ENCODE peak calls at places on chromosomes 16 and 17, in ten cellular contexts. D is cardiac fibroblast, L is MM.1S, I is mucosa of descending colon, S is upper lobe of right lung, Y is heart right ventricle, W is vagina, X is choroid plexus epithelial cell, M is AG04449, A is cardiac muscle cell. H is an unnamed sample.

GRCh38 chr16:11392041-11392581 is 46.9 kb downstream of the RMI2 start:
- DNase-seq in D (no peak), L (no peak), M (no peak), S (peak; percentile 61), I (no peak), X (no peak), Y (no peak), A (no peak), W (no peak), H (no peak)

GRCh38 chr16:86432691-86433090 is 77.6 kb upstream of the FOXF1 start:
- DNase-seq in I (peak; percentile 55), L (no peak), D (no peak), X (no peak), A (no peak), M (no peak), S (no peak), Y (no peak), W (no peak), H (no peak)

GRCh38 chr16:50711862-50712567 is 18.6 kb downstream of the NOD2 start:
- DNase-seq in W (no peak), X (no peak), M (no peak), I (no peak), S (no peak), Y (peak; percentile 64), L (no peak), D (no peak), A (no peak), H (no peak)

GRCh38 chr16:19840524-19841110 is 44.0 kb downstream of the GPRC5B start:
- DNase-seq in Y (peak; percentile 68), M (no peak), A (peak; percentile 74), S (no peak), I (no peak), X (no peak), W (no peak), D (no peak), L (no peak), H (no peak)

GRCh38 chr17:61489719-61490490 is 37.7 kb downstream of the TBX4 start:
- DNase-seq in Y (no peak), S (no peak), X (no peak), L (no peak), A (no peak), I (no peak), D (no peak), W (no peak), M (no peak), H (no peak)

GRCh38 chr16:83717814-83718213 is 90.0 kb upstream of the HSBP1 start:
- DNase-seq in M (no peak), W (no peak), D (peak; percentile 16), S (no peak), L (no peak), I (no peak), A (no peak), X (peak; percentile 51), Y (peak; percentile 20), H (no peak)

GRCh38 chr16:1183235-1183907 is 30.5 kb downstream of the CACNA1H start:
- DNase-seq in W (no peak), Y (peak; percentile 53), X (peak; percentile 81), D (peak; percentile 72), L (no peak), A (no peak), S (no peak), M (no peak), I (peak; percentile 61), H (no peak)

GRCh38 chr17:81976332-81977210 is 858 bp upstream of the ASPSCR1 start:
- DNase-seq in I (peak; percentile 67), A (no peak), M (no peak), L (no peak), Y (peak; percentile 34), X (no peak), S (peak; percentile 86), W (no peak), D (no peak), H (no peak)

GRCh38 chr17:68849673-68850260 is 105.4 kb downstream of the ABCA8 start:
- DNase-seq in W (no peak), S (no peak), X (peak; percentile 24), M (no peak), Y (no peak), D (no peak), I (no peak), L (no peak), A (no peak), H (no peak)

GRCh38 chr17:42039794-42040763 is 10.3 kb downstream of the C17orf113 start:
- DNase-seq in W (no peak), X (no peak), S (no peak), L (no peak), I (no peak), Y (no peak), A (no peak), M (no peak), D (no peak), H (no peak)

GRCh38 chr17:81206166-81206565 is 16.6 kb downstream of the CEP131 start:
- DNase-seq in A (no peak), S (no peak), W (no peak), M (no peak), I (no peak), D (no peak), X (no peak), L (no peak), Y (no peak), H (no peak)

DNA sequence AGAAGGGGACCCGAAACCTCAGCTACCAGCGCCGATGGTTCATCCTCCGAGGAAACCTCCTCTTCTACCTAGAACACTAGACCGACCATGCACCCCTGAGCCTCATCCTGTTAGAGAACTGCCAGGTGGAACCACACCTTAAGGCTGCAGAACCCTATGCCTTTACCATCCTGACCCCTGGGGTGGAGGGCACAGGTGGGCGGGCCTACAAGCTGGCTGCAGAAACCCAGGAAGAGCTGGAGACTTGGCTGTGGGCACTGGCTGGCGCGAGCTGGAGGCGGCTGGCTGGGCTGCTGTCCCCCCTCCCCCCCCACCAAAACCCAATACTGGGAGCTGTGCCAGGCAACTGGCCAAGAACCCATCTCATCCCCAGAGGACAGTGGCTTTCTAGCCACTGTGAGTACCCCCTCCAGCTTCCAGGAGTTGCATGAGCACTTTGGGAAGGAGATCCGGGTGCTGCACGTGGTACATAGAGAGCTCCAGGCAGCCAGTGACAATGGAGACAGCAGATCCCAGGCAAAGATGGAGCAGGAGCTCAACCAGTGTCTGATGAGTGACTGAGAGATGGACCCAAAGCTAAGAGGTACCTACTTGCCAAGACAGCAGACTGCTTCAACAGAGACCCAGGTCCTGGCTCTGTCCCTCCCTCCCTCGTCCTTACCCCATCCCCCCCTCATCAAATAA is 1.4 kb upstream of the CD2BP2 start:
- DNase-seq in D (no peak), W (peak; percentile 86), I (peak; percentile 59), X (no peak), A (no peak), L (no peak), M (no peak), Y (no peak), S (no peak), H (no peak)
- H3K4me3 ChIP-seq in D (no peak overlapping the region), W (peak overlapping the region; percentile 100), I (no peak overlapping the region), X (no peak overlapping the region), A (no peak overlapping the region), L (no peak overlapping the region), M (no peak overlapping the region), Y (peak overlapping the region; percentile 82), S (peak overlapping the region; percentile 93), H (peak overlapping the region; percentile 77)

DNA sequence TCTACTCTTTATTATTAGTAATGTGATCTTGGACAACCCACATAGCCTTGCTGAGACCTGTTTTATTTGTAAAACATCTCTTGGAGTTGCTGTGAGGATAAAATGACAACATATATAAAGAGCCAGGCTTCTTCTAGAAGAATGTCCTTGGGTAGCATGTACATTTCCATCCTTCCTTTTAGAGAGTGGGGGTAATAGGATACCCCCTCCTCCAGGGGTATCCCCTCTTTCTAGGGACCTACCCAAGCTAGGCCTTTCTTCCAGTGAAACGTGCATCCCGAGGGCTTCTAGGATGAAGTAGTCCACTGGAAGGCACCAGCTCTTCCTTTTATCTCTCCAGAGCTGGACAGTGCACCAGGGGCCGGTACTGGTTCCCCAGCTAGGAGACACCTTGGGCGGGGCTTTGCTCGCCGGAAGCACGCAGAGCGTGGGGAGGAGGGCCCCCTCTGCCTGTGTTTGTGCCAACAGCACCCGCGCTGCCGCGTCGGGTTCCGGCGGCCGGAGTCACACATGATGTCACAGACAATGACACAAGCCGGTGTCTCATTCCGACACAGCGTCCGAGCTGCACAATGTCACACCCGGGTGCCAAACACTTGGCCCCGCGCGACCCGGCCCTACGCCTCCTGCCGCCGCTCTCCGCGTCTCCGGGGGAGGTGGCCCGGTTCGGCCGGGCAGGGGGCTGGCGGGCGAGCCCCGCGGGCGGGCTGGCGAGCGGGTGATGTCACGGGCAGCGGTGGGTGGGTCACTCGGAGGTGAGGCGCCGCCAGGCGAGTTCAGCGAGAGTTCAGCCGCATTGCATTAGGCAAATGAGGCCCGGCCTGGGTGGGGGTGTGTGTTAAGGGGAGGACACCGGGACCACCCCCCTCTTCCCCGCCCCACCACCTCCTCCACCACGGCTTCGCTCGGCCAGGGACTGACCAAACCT is 23.4 kb downstream of the GJD3 start:
- DNase-seq in M (no peak), X (peak; percentile 68), W (no peak), S (peak; percentile 96), L (no peak), A (peak; percentile 79), I (peak; percentile 94), D (peak; percentile 81), Y (peak; percentile 93), H (peak; percentile 49)
- TF ChIP-seq CTCF in M (no peak), X (peak; percentile 29), W (no peak), S (peak; percentile 43), L (no peak), A (no peak), I (peak; percentile 21), D (peak; percentile 5), Y (peak; percentile 45), H (peak; percentile 16)

DNA sequence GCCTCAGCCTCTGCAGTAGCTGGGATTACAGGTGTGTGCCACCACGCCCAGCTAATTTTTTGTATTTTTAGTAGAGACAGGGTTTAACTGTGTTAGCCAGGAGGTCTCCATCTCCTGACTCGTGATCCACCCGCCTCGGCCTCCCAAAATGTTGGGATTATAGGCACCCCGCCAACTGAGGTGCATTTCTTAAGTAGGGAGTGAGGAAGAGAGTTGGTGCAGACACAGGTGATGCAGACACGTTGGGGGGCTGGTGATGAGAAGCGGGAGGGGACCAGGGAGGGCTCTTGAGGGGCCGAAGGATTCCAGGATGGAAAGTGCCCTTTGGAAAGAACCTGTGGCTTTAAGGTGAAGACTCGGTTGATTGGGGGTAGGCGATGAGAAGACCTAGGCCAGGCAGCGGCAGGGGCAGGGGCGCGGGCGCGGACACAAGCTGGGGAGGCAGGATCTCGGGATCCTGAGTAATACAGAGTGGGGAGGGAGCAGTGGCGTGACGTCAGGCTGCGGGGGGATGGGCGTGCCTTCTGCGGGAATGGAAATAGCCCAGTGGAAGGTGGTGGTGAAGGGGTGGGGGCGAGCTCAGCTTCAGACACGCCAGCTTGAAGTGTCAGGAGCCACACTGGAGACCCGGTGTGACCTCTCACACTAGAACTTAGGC is 2.5 kb upstream of the ATP6V0C start:
- DNase-seq in A (no peak), M (no peak), W (no peak), Y (peak; percentile 67), I (peak; percentile 70), S (peak; percentile 87), L (no peak), X (peak; percentile 70), D (peak; percentile 65), H (no peak)
- H3K4me3 ChIP-seq in A (no peak overlapping the region), M (no peak overlapping the region), W (no peak overlapping the region), Y (no peak overlapping the region), I (no peak overlapping the region), S (no peak overlapping the region), L (no peak overlapping the region), X (peak overlapping the region; percentile 9), D (no peak overlapping the region), H (no peak overlapping the region)

DNA sequence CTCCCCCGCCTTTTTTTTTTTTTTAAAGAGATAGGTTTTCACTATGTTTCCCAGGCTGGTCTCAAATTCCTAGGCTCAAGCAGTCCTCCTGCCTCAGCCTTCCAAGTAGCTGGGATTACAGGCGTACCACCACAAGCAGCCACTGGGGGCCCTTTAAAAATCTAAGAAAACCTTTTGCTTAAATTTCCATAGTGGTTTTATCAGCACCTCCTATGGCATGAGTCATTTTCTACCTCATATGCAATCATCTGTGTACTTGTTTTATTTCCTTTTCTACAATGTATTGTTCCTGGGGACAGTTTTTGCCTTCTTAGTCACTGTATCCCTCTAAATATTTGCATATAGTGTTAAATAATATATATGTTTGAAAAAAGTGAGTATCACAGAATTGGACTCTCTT is 29.2 kb downstream of the GNA13 start:
- DNase-seq in Y (no peak), I (no peak), M (no peak), X (peak; percentile 77), A (no peak), W (no peak), S (no peak), D (peak; percentile 76), L (no peak), H (no peak)
- TF ChIP-seq CTCF in Y (no peak), I (no peak), M (no peak), X (peak; percentile 57), A (peak; percentile 59), W (no peak), S (peak; percentile 30), D (peak; percentile 54), L (peak; percentile 29), H (peak; percentile 46)